ENCODE peak calls at places on chromosomes 5 and 9, in six cellular contexts. O, Z, C, W, F and X are unnamed samples.

GRCh38 chr9:112761912-112762651 is 11.5 kb downstream of the SNX30 start:
- DNase-seq in O (peak), Z (no peak), C (no peak), W (no peak), F (no peak), X (no peak)

GRCh38 chr5:34998058-34998789 is 49.5 kb downstream of the AGXT2 start:
- DNase-seq in O (peak), Z (no peak), C (no peak), W (no peak), F (no peak), X (no peak)

GRCh38 chr9:108780949-108781734 is 74.6 kb downstream of the ACTL7B start:
- DNase-seq in O (no peak), Z (no peak), C (no peak), W (no peak), F (no peak), X (no peak)

GRCh38 chr9:91677822-91678221 is 254.2 kb upstream of the NFIL3 start:
- DNase-seq in O (no peak), Z (no peak), C (no peak), W (no peak), F (no peak), X (no peak)

GRCh38 chr5:23303836-23304235 is 203.6 kb upstream of the PRDM9 start:
- DNase-seq in O (no peak), Z (no peak), C (no peak), W (no peak), F (no peak), X (no peak)

GRCh38 chr9:134827993-134828392 is 52.6 kb upstream of the FCN2 start:
- DNase-seq in O (no peak), Z (no peak), C (no peak), W (no peak), F (no peak), X (no peak)

GRCh38 chr5:151900876-151901275 is 23.8 kb downstream of the GLRA1 start:
- DNase-seq in O (no peak), Z (no peak), C (no peak), W (no peak), F (no peak), X (no peak)

GRCh38 chr9:126532019-126532462 is 81.7 kb upstream of the LMX1B start:
- DNase-seq in O (peak), Z (no peak), C (no peak), W (no peak), F (no peak), X (no peak)

GRCh38 chr5:68381060-68381459 is 165.5 kb downstream of the PIK3R1 start:
- DNase-seq in O (no peak), Z (no peak), C (no peak), W (peak), F (no peak), X (no peak)

GRCh38 chr5:154042751-154043150 is 4.0 kb downstream of the MFAP3 start:
- DNase-seq in O (peak), Z (no peak), C (no peak), W (no peak), F (no peak), X (no peak)

GRCh38 chr9:70263421-70263820 is 4.6 kb downstream of the SMC5 start:
- DNase-seq in O (peak), Z (no peak), C (no peak), W (no peak), F (no peak), X (no peak)

GRCh38 chr5:43007246-43007910 is 32.7 kb downstream of the ANXA2R start:
- DNase-seq in O (peak), Z (peak), C (peak), W (no peak), F (peak), X (peak)

GRCh38 chr5:15783734-15784133 is 283.8 kb downstream of the FBXL7 start:
- DNase-seq in O (no peak), Z (peak), C (no peak), W (no peak), F (no peak), X (no peak)

GRCh38 chr5:65418661-65419060 is 63.1 kb downstream of the ADAMTS6 start:
- DNase-seq in O (no peak), Z (no peak), C (no peak), W (no peak), F (no peak), X (no peak)

GRCh38 chr5:108259306-108259705 is 122.6 kb downstream of the FBXL17 start:
- DNase-seq in O (peak), Z (peak), C (no peak), W (no peak), F (no peak), X (no peak)

GRCh38 chr5:93145767-93146166 is 435.3 kb downstream of the NR2F1-AS1 start:
- DNase-seq in O (no peak), Z (no peak), C (no peak), W (no peak), F (no peak), X (no peak)

GRCh38 chr5:172758077-172758835 is 12.7 kb downstream of the DUSP1 start:
- DNase-seq in O (peak), Z (no peak), C (peak), W (no peak), F (no peak), X (no peak)

GRCh38 chr9:4955836-4956235 is 29.2 kb upstream of the JAK2 start:
- DNase-seq in O (no peak), Z (no peak), C (no peak), W (no peak), F (no peak), X (no peak)

GRCh38 chr5:74127377-74128338 is 501.7 kb downstream of the ARHGEF28 start:
- DNase-seq in O (peak), Z (peak), C (no peak), W (no peak), F (peak), X (no peak)

GRCh38 chr9:82532504-82532903 is 530.4 kb downstream of the RASEF start:
- DNase-seq in O (peak), Z (peak), C (no peak), W (no peak), F (peak), X (no peak)

GRCh38 chr5:110900829-110901228 is 162.0 kb downstream of the SLC25A46 start:
- DNase-seq in O (peak), Z (peak), C (no peak), W (no peak), F (no peak), X (no peak)

GRCh38 chr5:58406394-58406793 is 53.5 kb downstream of the PLK2 start:
- DNase-seq in O (no peak), Z (no peak), C (no peak), W (no peak), F (no peak), X (no peak)

GRCh38 chr9:98109052-98109451 is 10.0 kb downstream of the TRIM14 start:
- DNase-seq in O (no peak), Z (no peak), C (no peak), W (peak), F (no peak), X (no peak)

GRCh38 chr9:99103505-99103904 is 1.4 kb upstream of the TGFBR1 start:
- DNase-seq in O (no peak), Z (peak), C (no peak), W (no peak), F (no peak), X (no peak)

GRCh38 chr5:11050596-11051304 is 289.7 kb upstream of the DAP start:
- DNase-seq in O (no peak), Z (no peak), C (no peak), W (no peak), F (no peak), X (no peak)

GRCh38 chr5:1174122-1174936 is 27.1 kb upstream of the SLC6A19 start:
- DNase-seq in O (peak), Z (peak), C (peak), W (peak), F (peak), X (no peak)

GRCh38 chr9:118529624-118530214 is 825.5 kb downstream of the TLR4 start:
- DNase-seq in O (no peak), Z (no peak), C (no peak), W (no peak), F (no peak), X (no peak)